ENCODE peak calls at places on chromosomes 5 and 9, in four cellular contexts. A is endothelial cell of umbilical vein, O is tibial nerve, Y is body of pancreas. K is an unnamed sample.

GRCh38 chr5:42499016-42499415 is 75.8 kb downstream of the GHR start:
- DNase-seq in A (no peak), O (no peak), Y (no peak), K (no peak)

GRCh38 chr5:62083661-62084060 is 222.3 kb upstream of the KIF2A start:
- DNase-seq in A (no peak), O (no peak), Y (no peak), K (no peak)

GRCh38 chr5:64939772-64940510 is 171.2 kb downstream of the CWC27 start:
- DNase-seq in A (peak), O (no peak), Y (no peak), K (no peak)

GRCh38 chr5:169945831-169946261 is 34.4 kb downstream of the INSYN2B start:
- DNase-seq in A (peak), O (peak), Y (no peak), K (no peak)

GRCh38 chr5:136246122-136246521 is 53.2 kb upstream of the SMIM32 start:
- DNase-seq in A (no peak), O (no peak), Y (no peak), K (no peak)

GRCh38 chr9:94245651-94246050 is 13.4 kb upstream of the ZNF169 start:
- DNase-seq in A (no peak), O (no peak), Y (no peak), K (no peak)

GRCh38 chr9:69342769-69343168 is 17.8 kb downstream of the ENTREP1 start:
- DNase-seq in A (no peak), O (no peak), Y (no peak), K (no peak)

GRCh38 chr9:107600060-107600573 is 110.5 kb upstream of the KLF4 start:
- DNase-seq in A (peak), O (peak), Y (no peak), K (no peak)

GRCh38 chr5:78627175-78627574 is 21.4 kb downstream of the LHFPL2 start:
- DNase-seq in A (peak), O (no peak), Y (no peak), K (no peak)

GRCh38 chr5:167968784-167969183 is 322.7 kb upstream of the WWC1 start:
- DNase-seq in A (no peak), O (no peak), Y (no peak), K (no peak)

GRCh38 chr5:139468421-139468931 is 2.3 kb upstream of the SMIM33 start:
- DNase-seq in A (no peak), O (no peak), Y (no peak), K (no peak)

GRCh38 chr5:93275376-93275775 is 305.6 kb downstream of the NR2F1-AS1 start:
- DNase-seq in A (peak), O (no peak), Y (no peak), K (no peak)

GRCh38 chr9:114087721-114088120 is 9.6 kb upstream of the AMBP start:
- DNase-seq in A (no peak), O (no peak), Y (no peak), K (no peak)

GRCh38 chr5:2849429-2849828 is 98.0 kb upstream of the IRX2 start:
- DNase-seq in A (no peak), O (no peak), Y (no peak), K (no peak)

DNA sequence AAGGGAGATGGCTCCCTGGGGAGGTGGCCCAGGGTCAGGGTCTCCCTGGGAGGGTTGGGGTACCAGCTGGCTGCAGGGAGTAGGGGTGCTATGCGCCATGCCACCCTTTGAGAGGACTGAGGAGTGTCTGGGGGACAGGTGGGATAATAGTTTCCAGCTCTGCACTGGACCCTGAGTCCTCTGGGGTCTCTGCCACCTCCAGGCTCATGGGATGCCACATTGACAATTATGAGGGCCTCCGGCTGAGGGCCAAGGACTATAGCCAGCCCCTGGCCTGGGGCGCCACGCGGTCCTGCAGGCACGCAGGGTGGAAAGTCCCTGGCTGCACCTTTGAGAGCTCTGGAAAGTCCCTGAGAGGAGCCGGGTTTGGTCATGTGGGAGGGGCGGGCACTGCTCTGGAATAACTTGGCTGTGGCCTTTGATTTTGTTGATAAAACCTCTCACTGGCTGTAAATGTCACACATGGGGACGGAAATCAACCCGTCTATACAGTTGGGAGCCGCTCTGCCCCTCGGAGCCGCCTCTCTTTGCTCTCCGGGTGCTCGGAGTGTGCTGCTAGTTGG is 16.0 kb downstream of the TRAF2 start:
- DNase-seq in A (peak), O (peak), Y (peak), K (peak)
- TF ChIP-seq POLR2A in A (no peak), O (no peak), Y (peak), K (peak)

GRCh38 chr9:92293452-92294296 is at the start of gene IARS1:
- DNase-seq in A (peak), O (peak), Y (peak), K (peak)
- TF ChIP-seq POLR2A in A (peak), O (peak), Y (peak), K (peak)

DNA sequence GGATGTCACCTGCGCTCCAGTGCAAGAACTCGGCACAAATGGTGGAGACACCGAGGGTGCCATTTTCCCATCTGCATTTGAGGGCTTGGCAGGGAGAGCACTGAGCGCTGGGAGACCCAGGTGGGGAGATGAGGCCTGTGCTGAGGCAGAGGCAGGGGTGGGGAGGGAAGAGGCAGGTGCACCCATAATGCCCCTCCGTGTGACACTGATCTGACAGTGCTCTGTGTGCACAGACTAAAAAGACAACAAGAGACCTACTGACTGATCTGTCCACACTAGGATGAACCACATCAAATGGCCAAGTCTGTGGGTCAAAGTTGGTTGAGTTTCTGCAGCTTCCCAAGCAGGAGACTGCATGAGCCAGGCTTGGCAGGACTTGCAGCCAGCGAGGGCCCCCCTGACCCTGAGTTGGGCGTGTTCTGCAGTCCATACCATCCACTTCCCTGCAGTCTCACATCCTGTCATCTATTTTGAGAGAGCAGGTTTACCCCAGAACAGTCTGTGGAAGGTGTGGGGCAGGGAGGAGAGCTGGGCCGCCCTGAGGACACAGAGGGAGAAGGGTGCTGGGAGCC is 41.9 kb downstream of the NEK6 start:
- DNase-seq in A (no peak), O (no peak), Y (no peak), K (no peak)
- TF ChIP-seq POLR2A in A (no peak), O (no peak), Y (no peak), K (no peak)

DNA sequence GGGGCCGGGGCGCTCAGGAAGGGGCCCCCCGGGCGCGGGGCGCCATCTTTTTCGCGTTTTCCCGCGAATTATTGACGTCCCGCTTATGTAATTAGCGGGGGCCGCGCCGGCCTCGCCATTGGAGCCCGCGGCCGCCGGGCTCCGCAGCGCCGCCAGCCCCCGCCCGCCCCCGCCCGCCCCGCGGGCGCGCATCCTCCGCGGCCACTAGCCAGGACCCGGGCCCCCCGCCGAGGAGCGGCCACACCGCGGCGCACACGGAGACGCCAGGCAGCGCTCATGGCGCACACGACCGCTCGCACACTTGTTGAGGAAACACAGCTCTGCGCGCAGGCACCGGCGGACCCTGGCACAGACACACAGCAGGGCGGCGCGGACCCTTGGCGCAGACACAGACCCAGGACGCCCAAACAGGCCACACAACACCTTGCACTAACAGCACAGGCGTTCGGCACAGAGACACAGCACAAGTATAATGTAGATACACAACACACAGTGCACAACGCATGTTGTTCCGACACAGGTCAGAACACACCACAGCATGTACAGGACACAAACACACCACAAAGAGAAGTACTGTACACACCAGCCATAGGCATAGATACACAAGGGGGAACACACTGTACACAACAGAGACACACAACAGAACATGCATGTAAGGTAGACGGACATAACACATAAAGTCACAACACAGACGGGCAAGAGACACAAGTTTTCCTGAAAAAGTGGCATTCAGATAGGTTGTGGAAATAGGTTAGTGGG is 467 bp upstream of the PHF19 start:
- DNase-seq in A (peak), O (peak), Y (peak), K (peak)
- TF ChIP-seq POLR2A in A (no peak), O (no peak), Y (no peak), K (peak)

DNA sequence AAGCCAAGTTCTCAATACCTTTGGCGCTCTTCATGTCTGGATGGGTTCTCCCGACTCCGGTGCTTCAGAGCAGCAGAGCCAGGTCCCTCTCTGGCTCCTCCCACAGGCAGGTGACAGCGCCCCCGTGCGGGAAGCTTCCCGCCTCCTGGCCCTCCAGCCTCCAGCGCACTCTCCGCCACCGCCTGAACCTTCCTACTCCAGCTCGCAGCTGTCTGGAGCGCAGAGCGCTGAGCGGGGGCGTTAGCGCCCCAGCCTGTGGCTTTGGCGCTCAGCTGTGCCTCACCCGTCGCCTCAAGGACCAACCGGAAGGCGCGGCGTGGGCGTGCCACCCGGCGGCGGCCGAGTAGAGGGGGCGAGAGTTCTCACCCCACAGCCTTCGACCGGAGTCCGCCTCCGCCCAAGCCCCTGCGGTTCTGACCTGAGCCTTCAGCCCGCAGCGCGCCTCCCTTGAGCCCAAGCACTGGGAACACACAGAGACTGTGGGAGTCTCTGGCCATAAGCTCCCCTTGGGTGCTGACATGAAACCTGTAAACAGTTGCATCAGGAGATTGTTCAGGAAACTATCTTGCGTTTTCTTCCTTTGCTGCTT is at the start of gene SLCO4C1:
- DNase-seq in A (peak), O (peak), Y (peak), K (no peak)
- TF ChIP-seq POLR2A in A (no peak), O (no peak), Y (peak), K (no peak)

GRCh38 chr5:10566556-10567068 is 2.7 kb downstream of the ANKRD33B start:
- DNase-seq in A (no peak), O (no peak), Y (no peak), K (no peak)

GRCh38 chr5:10563940-10564837 is at the start of gene ANKRD33B:
- DNase-seq in A (peak), O (no peak), Y (peak), K (peak)

GRCh38 chr5:10565785-10566506 is 2.1 kb downstream of the ANKRD33B start:
- DNase-seq in A (no peak), O (no peak), Y (no peak), K (no peak)

GRCh38 chr5:10563132-10563939 is 534 bp upstream of the ANKRD33B start:
- DNase-seq in A (no peak), O (peak), Y (peak), K (peak)

GRCh38 chr5:10564838-10565784 is 1.2 kb downstream of the ANKRD33B start:
- DNase-seq in A (no peak), O (no peak), Y (no peak), K (no peak)
- TF ChIP-seq POLR2A in A (no peak), O (no peak), Y (no peak), K (no peak)

GRCh38 chr9:19117039-19117716 is 10.1 kb downstream of the PLIN2 start:
- DNase-seq in A (no peak), O (no peak), Y (no peak), K (no peak)
- TF ChIP-seq POLR2A in A (no peak), O (no peak), Y (no peak), K (no peak)

K was measured in H54.